ENCODE peak calls at places on chromosomes 5 and 9, in four cellular contexts. H, I, D and M are unnamed samples. For H3K4me1, the result is how much of the 10 kb centered on the place peaks cover.

GRCh38 chr5:167985373-167985772 is 306.1 kb upstream of the WWC1 start:
- DNase-seq in H (no peak), I (no peak), D (no peak), M (no peak)

GRCh38 chr5:5494489-5495402 is 72.3 kb downstream of the ICE1 start:
- DNase-seq in H (peak), I (peak), D (peak), M (peak)

GRCh38 chr9:13941686-13942085 is 372.3 kb downstream of the NFIB start:
- DNase-seq in H (no peak), I (no peak), D (no peak), M (no peak)

GRCh38 chr5:1012316-1012841 is 3.8 kb downstream of the NKD2 start:
- DNase-seq in H (no peak), I (no peak), D (no peak), M (peak)

GRCh38 chr9:84301851-84302250 is 38.7 kb downstream of the SLC28A3 start:
- DNase-seq in H (no peak), I (no peak), D (no peak), M (no peak)

GRCh38 chr9:10661376-10661775 is 48.6 kb upstream of the PTPRD start:
- DNase-seq in H (no peak), I (no peak), D (no peak), M (no peak)

GRCh38 chr5:92518318-92518913 is 1062.6 kb downstream of the NR2F1-AS1 start:
- DNase-seq in H (no peak), I (peak), D (no peak), M (no peak)

GRCh38 chr9:133140174-133140505 is 19.1 kb upstream of the RALGDS start:
- DNase-seq in H (no peak), I (no peak), D (peak), M (no peak)

GRCh38 chr9:109806506-109807115 is 26.6 kb downstream of the PALM2AKAP2 start:
- DNase-seq in H (no peak), I (no peak), D (no peak), M (no peak)

GRCh38 chr5:43314724-43315123 is 1.5 kb upstream of the HMGCS1 start:
- DNase-seq in H (no peak), I (no peak), D (no peak), M (no peak)

GRCh38 chr9:3343671-3344070 is 182.1 kb downstream of the RFX3 start:
- DNase-seq in H (no peak), I (no peak), D (no peak), M (no peak)

GRCh38 chr9:69936427-69936826 is 107.2 kb upstream of the MAMDC2 start:
- DNase-seq in H (no peak), I (no peak), D (no peak), M (no peak)

GRCh38 chr5:143057580-143057999 is 287.4 kb downstream of the ARHGAP26 start:
- DNase-seq in H (no peak), I (no peak), D (no peak), M (no peak)

GRCh38 chr5:39520232-39520572 is 95.4 kb upstream of the DAB2 start:
- DNase-seq in H (peak), I (no peak), D (no peak), M (no peak)

GRCh38 chr9:27247756-27248155 is 49.2 kb downstream of the EQTN start:
- DNase-seq in H (no peak), I (peak), D (peak), M (no peak)

GRCh38 chr9:107219486-107219853 is 63.6 kb upstream of the RAD23B start:
- DNase-seq in H (no peak), I (no peak), D (no peak), M (no peak)

GRCh38 chr9:121781701-121782464 is 130.4 kb downstream of the DAB2IP start:
- DNase-seq in H (peak), I (no peak), D (peak), M (no peak)

GRCh38 chr5:146042628-146043279 is 62.6 kb downstream of the PLAC8L1 start:
- DNase-seq in H (no peak), I (no peak), D (peak), M (no peak)

GRCh38 chr5:154850255-154851062 is at the start of gene FAXDC2:
- DNase-seq in H (peak), I (peak), D (peak), M (peak)

GRCh38 chr5:104702212-104702611 is 1139.6 kb upstream of the NUDT12 start:
- DNase-seq in H (no peak), I (no peak), D (no peak), M (no peak)

GRCh38 chr5:31165729-31166128 is 27.8 kb upstream of the CDH6 start:
- DNase-seq in H (no peak), I (peak), D (no peak), M (no peak)

GRCh38 chr9:129933709-129934586 is 98.7 kb downstream of the USP20 start:
- DNase-seq in H (no peak), I (no peak), D (no peak), M (no peak)
- H3K4me1 ChIP-seq in H (half or more), I (under half), D (half or more), M (half or more)

DNA sequence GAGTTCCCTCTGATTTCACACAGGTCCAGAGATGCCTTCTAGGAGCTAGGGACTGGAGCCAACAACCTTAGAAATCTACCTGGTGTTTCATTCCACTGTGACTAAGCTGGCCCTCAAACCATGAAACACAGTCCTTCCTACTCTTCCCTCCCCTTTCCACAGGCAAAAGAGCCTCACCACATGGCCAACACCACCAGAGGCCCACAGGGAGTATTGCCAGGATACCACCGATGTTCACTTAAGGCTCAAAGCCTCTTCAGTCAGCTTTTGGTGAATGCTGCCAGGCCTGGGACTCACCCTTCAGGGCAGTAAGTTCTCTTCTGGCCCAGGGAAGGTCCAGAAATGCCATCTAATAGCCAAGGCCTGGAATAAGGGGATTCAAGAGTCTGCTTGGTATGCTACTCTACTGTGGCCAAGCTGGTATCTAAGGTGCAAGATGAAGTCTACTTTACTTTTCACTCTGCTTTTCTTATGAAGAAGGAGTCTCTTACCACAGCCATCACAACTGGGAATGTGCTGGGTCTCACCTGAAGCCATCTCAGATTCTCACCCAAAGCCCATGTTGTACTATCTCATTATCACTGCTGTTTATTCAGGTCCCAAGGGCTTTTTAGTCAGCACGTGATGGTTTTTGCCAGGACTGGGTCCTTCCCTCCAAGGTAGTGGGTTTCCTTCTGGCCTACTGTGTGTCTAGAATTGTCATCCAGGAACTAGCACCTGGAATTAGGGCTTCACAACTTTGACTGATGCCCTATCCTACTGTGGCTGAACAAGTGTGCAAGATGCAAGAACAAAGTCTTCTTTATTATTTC is 1018.4 kb downstream of the TAF11L14 start:
- DNase-seq in H (no peak), I (no peak), D (no peak), M (no peak)
- H3K4me1 ChIP-seq in H (under half), I (under half), D (under half), M (under half)

GRCh38 chr9:96509848-96510247 is 59.9 kb downstream of the HABP4 start:
- DNase-seq in H (no peak), I (peak), D (no peak), M (no peak)
- H3K4me1 ChIP-seq in H (under half), I (under half), D (under half), M (under half)

GRCh38 chr5:119322312-119322947 is 33.4 kb upstream of the TNFAIP8 start:
- DNase-seq in H (no peak), I (no peak), D (no peak), M (no peak)

GRCh38 chr5:119323630-119324000 is 32.2 kb upstream of the TNFAIP8 start:
- DNase-seq in H (no peak), I (no peak), D (no peak), M (no peak)

GRCh38 chr5:119319890-119320289 is 35.9 kb upstream of the TNFAIP8 start:
- DNase-seq in H (no peak), I (no peak), D (no peak), M (no peak)

GRCh38 chr5:119322948-119323629 is 32.7 kb upstream of the TNFAIP8 start:
- DNase-seq in H (no peak), I (no peak), D (no peak), M (no peak)

GRCh38 chr5:119321569-119322311 is 34.1 kb upstream of the TNFAIP8 start:
- DNase-seq in H (no peak), I (no peak), D (no peak), M (no peak)
- H3K4me1 ChIP-seq in H (under half), I (under half), D (under half), M (under half)

GRCh38 chr5:85985167-85985566 is 632.6 kb upstream of the COX7C start:
- DNase-seq in H (no peak), I (no peak), D (no peak), M (no peak)
- H3K4me1 ChIP-seq in H (under half), I (under half), D (under half), M (under half)

DNA sequence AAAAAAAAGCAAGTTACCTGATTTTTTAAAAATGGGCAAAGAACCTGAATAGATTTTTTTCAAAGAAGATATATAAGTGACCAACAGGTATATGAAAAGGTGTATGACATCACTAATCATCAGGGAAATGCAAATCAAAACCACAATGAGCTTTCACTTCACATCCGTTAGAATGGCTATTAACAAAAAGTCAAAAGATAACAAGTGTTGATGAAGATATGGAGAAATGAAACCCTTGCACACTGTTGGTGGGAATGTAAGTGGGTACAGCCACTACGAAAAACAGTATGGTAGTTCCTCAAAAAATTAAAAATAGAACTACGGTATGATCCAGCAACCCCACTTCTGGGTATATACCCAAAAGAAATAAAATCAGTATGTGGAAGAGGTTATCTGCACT is 134.8 kb downstream of the UGCG start:
- DNase-seq in H (no peak), I (no peak), D (no peak), M (no peak)
- H3K4me1 ChIP-seq in H (under half), I (under half), D (under half), M (under half)

GRCh38 chr9:127974002-127974768 is 6.6 kb downstream of the EEIG1 start:
- DNase-seq in H (no peak), I (no peak), D (no peak), M (no peak)
- H3K4me1 ChIP-seq in H (half or more), I (half or more), D (half or more), M (half or more)

GRCh38 chr5:111976705-111977104 is 219.7 kb upstream of the NREP start:
- DNase-seq in H (no peak), I (no peak), D (no peak), M (no peak)

GRCh38 chr5:111975133-111975532 is 218.1 kb upstream of the NREP start:
- DNase-seq in H (no peak), I (no peak), D (no peak), M (no peak)

GRCh38 chr5:111972080-111972479 is 215.1 kb upstream of the NREP start:
- DNase-seq in H (no peak), I (no peak), D (no peak), M (no peak)

GRCh38 chr5:111972548-111972947 is 215.6 kb upstream of the NREP start:
- DNase-seq in H (no peak), I (no peak), D (no peak), M (no peak)

GRCh38 chr5:111973946-111974345 is 217.0 kb upstream of the NREP start:
- DNase-seq in H (no peak), I (no peak), D (no peak), M (no peak)
- H3K4me1 ChIP-seq in H (under half), I (under half), D (under half), M (under half)

GRCh38 chr9:72979405-72980100 is 26.7 kb upstream of the ALDH1A1 start:
- DNase-seq in H (no peak), I (no peak), D (no peak), M (no peak)
- H3K4me1 ChIP-seq in H (under half), I (under half), D (under half), M (under half)

DNA sequence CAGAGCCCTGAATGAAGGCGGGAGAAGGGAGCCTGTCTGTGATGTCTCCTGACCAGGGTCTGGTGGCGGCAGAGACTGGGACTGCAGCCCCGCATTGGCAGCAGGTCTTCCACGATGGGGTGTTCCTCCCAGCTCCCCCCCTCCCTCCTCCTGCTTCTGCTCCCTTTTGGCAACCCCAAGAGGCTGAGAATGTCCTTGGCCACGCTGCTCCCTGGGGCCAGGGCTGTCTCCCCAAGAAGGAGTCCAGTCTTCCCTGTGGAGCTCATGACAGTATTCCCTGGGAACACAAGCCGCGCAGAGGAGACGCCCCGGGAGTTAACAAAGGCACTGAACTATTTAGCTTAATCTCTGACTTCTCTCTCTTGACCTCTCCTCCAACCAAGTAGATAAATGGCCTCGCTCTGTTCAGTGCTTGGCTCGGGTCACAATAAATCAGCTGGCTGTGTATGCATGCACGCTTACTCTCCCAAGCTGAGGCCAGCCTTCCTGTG is 84.0 kb upstream of the NEURL1B start:
- DNase-seq in H (peak), I (peak), D (peak), M (peak)
- H3K4me1 ChIP-seq in H (half or more), I (under half), D (under half), M (half or more)